ENCODE peak calls at places on chromosomes 6 and 20, in four cellular contexts. R, L, J and T are unnamed samples.

GRCh38 chr6:118581489-118581959 is 33.4 kb downstream of the PLN start:
- DNase-seq in R (no peak), L (no peak), J (peak; percentile 80), T (no peak)

GRCh38 chr6:140180306-140180705 is 805.9 kb upstream of the CITED2 start:
- DNase-seq in R (no peak), L (no peak), J (no peak), T (no peak)

GRCh38 chr6:155443168-155443567 is 12.5 kb downstream of the NOX3 start:
- DNase-seq in R (no peak), L (no peak), J (no peak), T (peak; percentile 16)

GRCh38 chr20:56200456-56200855 is 48.1 kb upstream of the MC3R start:
- DNase-seq in R (no peak), L (no peak), J (no peak), T (no peak)

GRCh38 chr6:159842035-159842434 is 42.0 kb downstream of the PNLDC1 start:
- DNase-seq in R (peak; percentile 28), L (no peak), J (no peak), T (peak; percentile 48)

GRCh38 chr20:7497985-7498384 is 442.3 kb downstream of the HAO1 start:
- DNase-seq in R (no peak), L (no peak), J (no peak), T (no peak)

GRCh38 chr6:106729848-106730247 is 100.5 kb downstream of the QRSL1 start:
- DNase-seq in R (no peak), L (no peak), J (no peak), T (no peak)

GRCh38 chr6:94510877-94511276 is 1066.5 kb upstream of the MANEA start:
- DNase-seq in R (no peak), L (no peak), J (no peak), T (peak; percentile 5)

GRCh38 chr6:127415096-127415495 is 44.1 kb downstream of the KIAA0408 start:
- DNase-seq in R (no peak), L (no peak), J (no peak), T (no peak)

GRCh38 chr6:139580592-139581484 is 206.4 kb upstream of the CITED2 start:
- DNase-seq in R (no peak), L (peak; percentile 56), J (no peak), T (no peak)

GRCh38 chr6:45538636-45539035 is 160.9 kb upstream of the SUPT3H start:
- DNase-seq in R (no peak), L (no peak), J (no peak), T (no peak)

GRCh38 chr20:8045946-8046345 is 26.4 kb upstream of the TMX4 start:
- DNase-seq in R (no peak), L (no peak), J (no peak), T (no peak)

GRCh38 chr6:168514216-168514615 is 73.2 kb downstream of the SMOC2 start:
- DNase-seq in R (no peak), L (no peak), J (no peak), T (peak; percentile 62)

GRCh38 chr20:37977786-37978185 is 55.5 kb downstream of the TTI1 start:
- DNase-seq in R (no peak), L (no peak), J (no peak), T (no peak)

GRCh38 chr6:111741177-111741952 is 131.9 kb downstream of the FYN start:
- DNase-seq in R (no peak), L (peak; percentile 94), J (no peak), T (no peak)

GRCh38 chr20:62737271-62737761 is 28.7 kb downstream of the NTSR1 start:
- DNase-seq in R (no peak), L (no peak), J (no peak), T (no peak)

GRCh38 chr6:57262491-57262890 is 40.4 kb upstream of the RAB23 start:
- DNase-seq in R (no peak), L (no peak), J (no peak), T (no peak)

GRCh38 chr20:46169245-46170171 is 51.4 kb downstream of the CD40 start:
- DNase-seq in R (no peak), L (no peak), J (no peak), T (peak; percentile 62)

GRCh38 chr6:26311385-26312095 is 53.5 kb upstream of the BTN3A2 start:
- DNase-seq in R (peak; percentile 50), L (peak; percentile 83), J (peak; percentile 73), T (peak; percentile 17)

GRCh38 chr6:158837684-158838625 is 18.8 kb upstream of the EZR start:
- DNase-seq in R (peak; percentile 34), L (no peak), J (peak; percentile 43), T (peak; percentile 61)

GRCh38 chr20:61408951-61409740 is 157.1 kb downstream of the CDH4 start:
- DNase-seq in R (no peak), L (no peak), J (no peak), T (no peak)

GRCh38 chr20:62533591-62534495 is 58.0 kb upstream of the GATA5 start:
- DNase-seq in R (no peak), L (no peak), J (no peak), T (no peak)

GRCh38 chr6:157054531-157054979 is 268.8 kb downstream of the TMEM242 start:
- DNase-seq in R (no peak), L (no peak), J (no peak), T (no peak)

GRCh38 chr6:77620290-77620882 is 32.5 kb upstream of the MEI4 start:
- DNase-seq in R (peak; percentile 48), L (no peak), J (no peak), T (peak; percentile 9)

GRCh38 chr20:12030470-12030869 is 112.8 kb downstream of the BTBD3 start:
- DNase-seq in R (no peak), L (no peak), J (no peak), T (no peak)

GRCh38 chr6:162379762-162380409 is 347.7 kb downstream of the PRKN start:
- DNase-seq in R (no peak), L (no peak), J (no peak), T (no peak)

GRCh38 chr20:39812116-39812515 is 850.0 kb downstream of the DHX35 start:
- DNase-seq in R (no peak), L (no peak), J (no peak), T (no peak)

GRCh38 chr6:97626586-97627441 is 343.8 kb upstream of the MMS22L start:
- DNase-seq in R (peak; percentile 9), L (no peak), J (peak; percentile 3), T (no peak)

GRCh38 chr20:53872561-53873248 is 197.7 kb downstream of the BCAS1 start:
- DNase-seq in R (no peak), L (peak; percentile 70), J (peak; percentile 30), T (no peak)

GRCh38 chr20:36275011-36275410 is 31.1 kb upstream of the DLGAP4 start:
- DNase-seq in R (no peak), L (no peak), J (no peak), T (no peak)

GRCh38 chr6:155521719-155522118 is 66.1 kb upstream of the NOX3 start:
- DNase-seq in R (no peak), L (no peak), J (peak; percentile 61), T (no peak)

GRCh38 chr6:11869656-11870340 is 91.2 kb upstream of the ADTRP start:
- DNase-seq in R (no peak), L (no peak), J (peak; percentile 84), T (no peak)

GRCh38 chr6:15358579-15359327 is 112.9 kb downstream of the JARID2 start:
- DNase-seq in R (no peak), L (peak; percentile 75), J (peak; percentile 46), T (no peak)

GRCh38 chr6:69868252-69868804 is 2.0 kb downstream of the COL19A1 start:
- DNase-seq in R (no peak), L (no peak), J (no peak), T (no peak)

GRCh38 chr6:69865126-69865525 is 1.2 kb upstream of the COL19A1 start:
- DNase-seq in R (no peak), L (no peak), J (peak; percentile 39), T (no peak)

GRCh38 chr6:69868961-69869360 is 2.6 kb downstream of the COL19A1 start:
- DNase-seq in R (peak; percentile 6), L (no peak), J (no peak), T (no peak)

GRCh38 chr6:69867075-69867911 is 937 bp downstream of the COL19A1 start:
- DNase-seq in R (peak; percentile 90), L (no peak), J (peak; percentile 0), T (peak; percentile 82)

DNA sequence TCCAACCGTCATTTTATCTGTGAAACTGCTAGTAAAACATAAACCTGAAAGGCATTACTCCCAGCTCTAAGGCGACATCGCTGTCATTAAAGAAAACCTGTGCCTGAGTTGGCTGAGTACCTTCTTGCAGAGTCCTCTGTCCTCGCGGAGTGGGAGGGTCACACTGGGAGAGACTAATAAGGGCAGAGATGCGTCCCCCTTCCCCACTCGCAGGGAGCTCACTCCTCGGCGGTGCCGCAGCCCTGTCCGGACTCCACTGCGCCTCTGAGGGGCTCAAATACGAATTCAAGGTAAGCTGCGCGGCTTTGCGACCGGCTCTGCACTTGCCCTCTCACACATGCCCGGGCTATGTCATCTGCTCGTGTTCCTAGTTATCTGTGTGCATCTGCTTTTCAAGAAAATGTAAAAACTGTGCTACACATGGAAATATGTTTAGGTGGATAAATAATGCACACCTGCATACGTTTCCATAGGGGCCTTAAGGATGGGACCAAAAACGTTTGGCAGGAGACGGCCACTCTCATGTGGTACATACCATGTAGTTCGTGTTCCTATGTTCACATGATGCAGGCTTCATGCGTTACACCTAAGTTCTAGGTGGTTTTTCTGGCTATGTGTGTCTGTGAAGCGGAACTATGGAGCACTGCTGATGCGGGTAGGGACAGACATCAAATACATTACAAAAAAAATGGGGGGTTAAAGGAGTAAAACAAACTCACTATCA is at the start of gene COL19A1:
- DNase-seq in R (peak; percentile 56), L (peak; percentile 76), J (no peak), T (peak; percentile 34)
- H2AFZ ChIP-seq in R (peak within 1 kb of the TSS; percentile 100), L (peak within 1 kb of the TSS; percentile 91), J (peak within 1 kb of the TSS; percentile 78), T (peak within 1 kb of the TSS; percentile 85)

GRCh38 chr20:33746325-33746998 is 14.7 kb downstream of the ZNF341 start:
- DNase-seq in R (no peak), L (no peak), J (no peak), T (no peak)
- H3K36me3 ChIP-seq in R (no peaks in the 10 kb centered on the region), L (peaks cover 2% of the 10 kb centered on the region), J (peaks cover 5% of the 10 kb centered on the region), T (peaks cover 2% of the 10 kb centered on the region)

GRCh38 chr6:119671105-119671504 is 321.5 kb upstream of the MAN1A1 start:
- DNase-seq in R (peak; percentile 39), L (no peak), J (no peak), T (no peak)
- H3K4me3 ChIP-seq in R (no peak overlapping the region), L (no peak overlapping the region), J (no peak overlapping the region), T (no peak overlapping the region)

DNA sequence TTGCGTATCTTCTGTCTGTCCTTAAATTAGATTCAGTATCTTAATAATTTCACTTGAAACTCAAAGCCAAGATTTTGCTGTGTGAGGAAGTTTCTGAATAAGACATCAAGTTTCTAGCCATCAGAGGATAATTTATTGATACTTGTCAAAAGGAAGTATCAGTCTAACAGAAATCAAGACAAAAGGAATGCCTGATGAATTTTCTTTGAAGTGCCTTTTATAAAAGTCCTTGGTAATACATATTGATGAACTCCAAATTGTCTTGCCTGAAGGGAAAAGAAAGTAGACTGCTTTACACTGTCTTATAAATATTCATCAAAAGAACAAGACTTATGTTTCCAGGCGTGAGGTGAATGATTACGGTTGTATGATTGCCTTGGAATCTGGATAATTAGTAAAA is 986.0 kb upstream of the MAP3K7 start:
- DNase-seq in R (no peak), L (no peak), J (no peak), T (no peak)
- H2AFZ ChIP-seq in R (no peak overlapping the region), L (no peak overlapping the region), J (no peak overlapping the region), T (no peak overlapping the region)